ENCODE peak calls at places on chromosomes 4 and X, in seven cellular contexts. One of them, this sample, is unnamed.
A peak's percentile ranks its signal among the peaks of the same experiment; 100 is the strongest.

GRCh38 chrX:153379508-153379907 is 21.6 kb downstream of the PNMA6E start:
- DNase-seq in colonic mucosa: no peak
- DNase-seq in HFF-Myc: no peak
- DNase-seq in choroid plexus epithelial cell: no peak
- DNase-seq in HL-60: no peak
- DNase-seq in astrocyte of the cerebellum: no peak
- DNase-seq in CD8-positive, alpha-beta T cell: no peak
- DNase-seq in this sample: no peak

GRCh38 chrX:136754641-136755040 is 26.1 kb downstream of the ARHGEF6 start:
- DNase-seq in colonic mucosa: no peak
- DNase-seq in HFF-Myc: no peak
- DNase-seq in choroid plexus epithelial cell: no peak
- DNase-seq in HL-60: no peak
- DNase-seq in astrocyte of the cerebellum: peak; percentile 81
- DNase-seq in CD8-positive, alpha-beta T cell: peak; percentile 39
- DNase-seq in this sample: no peak

GRCh38 chrX:133249659-133250058 is 31.5 kb upstream of the TFDP3 start:
- DNase-seq in colonic mucosa: no peak
- DNase-seq in HFF-Myc: no peak
- DNase-seq in choroid plexus epithelial cell: peak; percentile 31
- DNase-seq in HL-60: no peak
- DNase-seq in astrocyte of the cerebellum: no peak
- DNase-seq in CD8-positive, alpha-beta T cell: no peak
- DNase-seq in this sample: no peak

GRCh38 chrX:136835761-136836160 is 44.8 kb downstream of the RBMX start:
- DNase-seq in colonic mucosa: no peak
- DNase-seq in HFF-Myc: no peak
- DNase-seq in choroid plexus epithelial cell: no peak
- DNase-seq in HL-60: no peak
- DNase-seq in astrocyte of the cerebellum: no peak
- DNase-seq in CD8-positive, alpha-beta T cell: no peak
- DNase-seq in this sample: no peak

GRCh38 chr4:45985038-45985437 is 138.8 kb downstream of the GABRG1 start:
- DNase-seq in colonic mucosa: no peak
- DNase-seq in HFF-Myc: no peak
- DNase-seq in choroid plexus epithelial cell: no peak
- DNase-seq in HL-60: no peak
- DNase-seq in astrocyte of the cerebellum: no peak
- DNase-seq in CD8-positive, alpha-beta T cell: no peak
- DNase-seq in this sample: no peak

GRCh38 chr4:15779336-15779735 is 1.2 kb downstream of the CD38 start:
- DNase-seq in colonic mucosa: peak; percentile 56
- DNase-seq in HFF-Myc: peak; percentile 16
- DNase-seq in choroid plexus epithelial cell: peak; percentile 83
- DNase-seq in HL-60: peak; percentile 55
- DNase-seq in astrocyte of the cerebellum: peak; percentile 40
- DNase-seq in CD8-positive, alpha-beta T cell: no peak
- DNase-seq in this sample: no peak

GRCh38 chr4:133146574-133147198 is 2.4 kb upstream of the PCDH10 start:
- DNase-seq in colonic mucosa: no peak
- DNase-seq in HFF-Myc: no peak
- DNase-seq in choroid plexus epithelial cell: peak; percentile 76
- DNase-seq in HL-60: no peak
- DNase-seq in astrocyte of the cerebellum: no peak
- DNase-seq in CD8-positive, alpha-beta T cell: no peak
- DNase-seq in this sample: no peak

GRCh38 chr4:8820178-8821102 is 51.2 kb downstream of the HMX1 start:
- DNase-seq in colonic mucosa: peak; percentile 15
- DNase-seq in HFF-Myc: no peak
- DNase-seq in choroid plexus epithelial cell: no peak
- DNase-seq in HL-60: no peak
- DNase-seq in astrocyte of the cerebellum: no peak
- DNase-seq in CD8-positive, alpha-beta T cell: no peak
- DNase-seq in this sample: no peak

GRCh38 chr4:1790005-1790404 is 3.1 kb upstream of the FGFR3 start:
- DNase-seq in colonic mucosa: no peak
- DNase-seq in HFF-Myc: no peak
- DNase-seq in choroid plexus epithelial cell: no peak
- DNase-seq in HL-60: no peak
- DNase-seq in astrocyte of the cerebellum: no peak
- DNase-seq in CD8-positive, alpha-beta T cell: no peak
- DNase-seq in this sample: no peak

GRCh38 chr4:152064282-152064681 is 303.5 kb upstream of the GATB start:
- DNase-seq in colonic mucosa: no peak
- DNase-seq in HFF-Myc: no peak
- DNase-seq in choroid plexus epithelial cell: no peak
- DNase-seq in HL-60: no peak
- DNase-seq in astrocyte of the cerebellum: no peak
- DNase-seq in CD8-positive, alpha-beta T cell: no peak
- DNase-seq in this sample: no peak

GRCh38 chrX:129632443-129632842 is 22.3 kb downstream of the APLN start:
- DNase-seq in colonic mucosa: no peak
- DNase-seq in HFF-Myc: peak; percentile 36
- DNase-seq in choroid plexus epithelial cell: no peak
- DNase-seq in HL-60: no peak
- DNase-seq in astrocyte of the cerebellum: no peak
- DNase-seq in CD8-positive, alpha-beta T cell: no peak
- DNase-seq in this sample: no peak

GRCh38 chr4:48669086-48669485 is 111.0 kb downstream of the FRYL start:
- DNase-seq in colonic mucosa: no peak
- DNase-seq in HFF-Myc: no peak
- DNase-seq in choroid plexus epithelial cell: no peak
- DNase-seq in HL-60: no peak
- DNase-seq in astrocyte of the cerebellum: no peak
- DNase-seq in CD8-positive, alpha-beta T cell: no peak
- DNase-seq in this sample: no peak

GRCh38 chrX:132488092-132488749 is 617 bp downstream of the MBNL3 start:
- DNase-seq in colonic mucosa: no peak
- DNase-seq in HFF-Myc: no peak
- DNase-seq in choroid plexus epithelial cell: peak; percentile 37
- DNase-seq in HL-60: peak; percentile 47
- DNase-seq in astrocyte of the cerebellum: no peak
- DNase-seq in CD8-positive, alpha-beta T cell: peak; percentile 17
- DNase-seq in this sample: no peak

GRCh38 chr4:128566688-128567087 is 242.8 kb upstream of the JADE1 start:
- DNase-seq in colonic mucosa: no peak
- DNase-seq in HFF-Myc: no peak
- DNase-seq in choroid plexus epithelial cell: no peak
- DNase-seq in HL-60: no peak
- DNase-seq in astrocyte of the cerebellum: no peak
- DNase-seq in CD8-positive, alpha-beta T cell: no peak
- DNase-seq in this sample: no peak

GRCh38 chrX:68429216-68429615 is 4.1 kb downstream of the OPHN1 start:
- DNase-seq in colonic mucosa: no peak
- DNase-seq in HFF-Myc: no peak
- DNase-seq in choroid plexus epithelial cell: no peak
- DNase-seq in HL-60: no peak
- DNase-seq in astrocyte of the cerebellum: no peak
- DNase-seq in CD8-positive, alpha-beta T cell: no peak
- DNase-seq in this sample: no peak

GRCh38 chr4:183747931-183748664 is 89.0 kb downstream of the TRAPPC11 start:
- DNase-seq in colonic mucosa: peak; percentile 45
- DNase-seq in HFF-Myc: no peak
- DNase-seq in choroid plexus epithelial cell: peak; percentile 14
- DNase-seq in HL-60: no peak
- DNase-seq in astrocyte of the cerebellum: no peak
- DNase-seq in CD8-positive, alpha-beta T cell: no peak
- DNase-seq in this sample: no peak

GRCh38 chr4:38967260-38968095 is 64.7 kb downstream of the TMEM156 start:
- DNase-seq in colonic mucosa: no peak
- DNase-seq in HFF-Myc: peak; percentile 63
- DNase-seq in choroid plexus epithelial cell: peak; percentile 99
- DNase-seq in HL-60: no peak
- DNase-seq in astrocyte of the cerebellum: peak; percentile 98
- DNase-seq in CD8-positive, alpha-beta T cell: no peak
- DNase-seq in this sample: peak; percentile 98

GRCh38 chrX:154654372-154654771 is 993 bp upstream of the CTAG2 start:
- DNase-seq in colonic mucosa: no peak
- DNase-seq in HFF-Myc: no peak
- DNase-seq in choroid plexus epithelial cell: no peak
- DNase-seq in HL-60: no peak
- DNase-seq in astrocyte of the cerebellum: no peak
- DNase-seq in CD8-positive, alpha-beta T cell: no peak
- DNase-seq in this sample: no peak

GRCh38 chr4:2442175-2442993 is 23.6 kb downstream of the CFAP99 start:
- DNase-seq in colonic mucosa: no peak
- DNase-seq in HFF-Myc: no peak
- DNase-seq in choroid plexus epithelial cell: no peak
- DNase-seq in HL-60: no peak
- DNase-seq in astrocyte of the cerebellum: no peak
- DNase-seq in CD8-positive, alpha-beta T cell: no peak
- DNase-seq in this sample: no peak

GRCh38 chr4:69748176-69748575 is 12.2 kb downstream of the SULT1B1 start:
- DNase-seq in colonic mucosa: no peak
- DNase-seq in HFF-Myc: no peak
- DNase-seq in choroid plexus epithelial cell: peak; percentile 82
- DNase-seq in HL-60: no peak
- DNase-seq in astrocyte of the cerebellum: no peak
- DNase-seq in CD8-positive, alpha-beta T cell: no peak
- DNase-seq in this sample: no peak

GRCh38 chr4:86630629-86631028 is 36.5 kb downstream of the PTPN13 start:
- DNase-seq in colonic mucosa: no peak
- DNase-seq in HFF-Myc: no peak
- DNase-seq in choroid plexus epithelial cell: no peak
- DNase-seq in HL-60: no peak
- DNase-seq in astrocyte of the cerebellum: no peak
- DNase-seq in CD8-positive, alpha-beta T cell: no peak
- DNase-seq in this sample: no peak

GRCh38 chr4:77921701-77922100 is 59.1 kb downstream of the MRPL1 start:
- DNase-seq in colonic mucosa: no peak
- DNase-seq in HFF-Myc: peak; percentile 86
- DNase-seq in choroid plexus epithelial cell: peak; percentile 89
- DNase-seq in HL-60: no peak
- DNase-seq in astrocyte of the cerebellum: peak; percentile 64
- DNase-seq in CD8-positive, alpha-beta T cell: no peak
- DNase-seq in this sample: peak; percentile 69

GRCh38 chr4:125744891-125745364 is 430.2 kb downstream of the FAT4 start:
- DNase-seq in colonic mucosa: no peak
- DNase-seq in HFF-Myc: no peak
- DNase-seq in choroid plexus epithelial cell: no peak
- DNase-seq in HL-60: no peak
- DNase-seq in astrocyte of the cerebellum: no peak
- DNase-seq in CD8-positive, alpha-beta T cell: no peak
- DNase-seq in this sample: no peak
- H3K4me3 ChIP-seq in colonic mucosa: no peak overlapping the region
- H3K4me3 ChIP-seq in HFF-Myc: no peak overlapping the region
- H3K4me3 ChIP-seq in choroid plexus epithelial cell: no peak overlapping the region
- H3K4me3 ChIP-seq in HL-60: no peak overlapping the region
- H3K4me3 ChIP-seq in astrocyte of the cerebellum: no peak overlapping the region
- H3K4me3 ChIP-seq in CD8-positive, alpha-beta T cell: no peak overlapping the region
- H3K4me3 ChIP-seq in this sample: no peak overlapping the region

GRCh38 chr4:189787216-189788031 is 153.2 kb upstream of the FRG1 start:
- DNase-seq in colonic mucosa: no peak
- DNase-seq in HFF-Myc: no peak
- DNase-seq in choroid plexus epithelial cell: no peak
- DNase-seq in HL-60: no peak
- DNase-seq in astrocyte of the cerebellum: no peak
- DNase-seq in CD8-positive, alpha-beta T cell: no peak
- DNase-seq in this sample: no peak

GRCh38 chr4:189786447-189786846 is 154.2 kb upstream of the FRG1 start:
- DNase-seq in colonic mucosa: no peak
- DNase-seq in HFF-Myc: no peak
- DNase-seq in choroid plexus epithelial cell: no peak
- DNase-seq in HL-60: no peak
- DNase-seq in astrocyte of the cerebellum: no peak
- DNase-seq in CD8-positive, alpha-beta T cell: no peak
- DNase-seq in this sample: no peak

GRCh38 chr4:189784651-189785050 is 156.0 kb upstream of the FRG1 start:
- DNase-seq in colonic mucosa: no peak
- DNase-seq in HFF-Myc: no peak
- DNase-seq in choroid plexus epithelial cell: no peak
- DNase-seq in HL-60: no peak
- DNase-seq in astrocyte of the cerebellum: no peak
- DNase-seq in CD8-positive, alpha-beta T cell: no peak
- DNase-seq in this sample: no peak

GRCh38 chr4:189785257-189785656 is 155.4 kb upstream of the FRG1 start:
- DNase-seq in colonic mucosa: no peak
- DNase-seq in HFF-Myc: no peak
- DNase-seq in choroid plexus epithelial cell: no peak
- DNase-seq in HL-60: no peak
- DNase-seq in astrocyte of the cerebellum: no peak
- DNase-seq in CD8-positive, alpha-beta T cell: no peak
- DNase-seq in this sample: no peak
- H3K4me3 ChIP-seq in colonic mucosa: no peak overlapping the region
- H3K4me3 ChIP-seq in HFF-Myc: no peak overlapping the region
- H3K4me3 ChIP-seq in choroid plexus epithelial cell: no peak overlapping the region
- H3K4me3 ChIP-seq in HL-60: no peak overlapping the region
- H3K4me3 ChIP-seq in astrocyte of the cerebellum: no peak overlapping the region
- H3K4me3 ChIP-seq in CD8-positive, alpha-beta T cell: no peak overlapping the region
- H3K4me3 ChIP-seq in this sample: no peak overlapping the region

DNA sequence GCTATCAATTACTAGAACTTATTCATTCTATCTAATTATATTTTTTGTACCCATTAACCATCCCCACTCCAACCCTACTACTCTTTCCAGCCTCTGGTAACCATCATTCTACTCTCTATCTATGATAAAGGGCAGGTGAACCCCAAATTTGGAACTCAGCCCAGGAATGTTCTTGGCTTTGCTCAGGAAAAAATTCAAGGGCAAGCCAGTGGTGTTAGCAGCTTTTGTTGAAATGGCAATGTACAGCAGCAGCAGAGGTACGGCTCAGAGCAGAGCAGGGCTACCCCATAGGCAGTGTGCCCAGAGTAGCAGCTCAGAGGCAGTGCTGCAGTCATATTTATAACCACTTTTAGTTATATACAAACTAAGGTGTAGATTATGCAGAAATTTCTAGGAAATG is 138.2 kb downstream of the RNF150 start:
- DNase-seq in colonic mucosa: no peak
- DNase-seq in HFF-Myc: no peak
- DNase-seq in choroid plexus epithelial cell: peak; percentile 50
- DNase-seq in HL-60: no peak
- DNase-seq in astrocyte of the cerebellum: peak; percentile 46
- DNase-seq in CD8-positive, alpha-beta T cell: no peak
- DNase-seq in this sample: no peak
- H3K4me3 ChIP-seq in colonic mucosa: no peak overlapping the region
- H3K4me3 ChIP-seq in HFF-Myc: no peak overlapping the region
- H3K4me3 ChIP-seq in choroid plexus epithelial cell: no peak overlapping the region
- H3K4me3 ChIP-seq in HL-60: no peak overlapping the region
- H3K4me3 ChIP-seq in astrocyte of the cerebellum: no peak overlapping the region
- H3K4me3 ChIP-seq in CD8-positive, alpha-beta T cell: no peak overlapping the region
- H3K4me3 ChIP-seq in this sample: no peak overlapping the region

DNA sequence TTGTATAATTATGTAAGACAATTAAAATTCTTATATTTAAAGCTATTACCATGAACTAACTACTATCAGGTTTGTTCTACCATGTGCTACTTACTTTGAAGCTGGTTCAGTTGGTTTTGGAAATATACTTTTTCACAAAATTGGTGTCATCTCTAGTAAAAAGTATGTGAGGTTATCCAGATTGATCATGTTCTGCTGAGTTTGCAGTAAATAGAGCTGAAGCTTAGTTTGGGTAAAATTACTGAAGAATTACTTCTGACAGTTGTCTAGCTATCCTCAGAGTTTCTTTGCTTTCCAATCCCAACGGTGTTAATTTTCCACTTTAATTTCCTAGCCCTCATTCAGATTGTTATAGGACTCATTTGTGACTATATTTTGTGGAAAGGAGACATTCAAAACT is 184.2 kb downstream of the FAT4 start:
- DNase-seq in colonic mucosa: no peak
- DNase-seq in HFF-Myc: no peak
- DNase-seq in choroid plexus epithelial cell: no peak
- DNase-seq in HL-60: no peak
- DNase-seq in astrocyte of the cerebellum: no peak
- DNase-seq in CD8-positive, alpha-beta T cell: no peak
- DNase-seq in this sample: no peak
- H3K4me3 ChIP-seq in colonic mucosa: no peak overlapping the region
- H3K4me3 ChIP-seq in HFF-Myc: no peak overlapping the region
- H3K4me3 ChIP-seq in choroid plexus epithelial cell: no peak overlapping the region
- H3K4me3 ChIP-seq in HL-60: no peak overlapping the region
- H3K4me3 ChIP-seq in astrocyte of the cerebellum: no peak overlapping the region
- H3K4me3 ChIP-seq in CD8-positive, alpha-beta T cell: no peak overlapping the region
- H3K4me3 ChIP-seq in this sample: no peak overlapping the region

GRCh38 chrX:2583194-2584162 is 82.7 kb upstream of the DHRSX start:
- DNase-seq in colonic mucosa: no peak
- DNase-seq in HFF-Myc: no peak
- DNase-seq in choroid plexus epithelial cell: no peak
- DNase-seq in HL-60: no peak
- DNase-seq in astrocyte of the cerebellum: no peak
- DNase-seq in CD8-positive, alpha-beta T cell: no peak
- DNase-seq in this sample: no peak
- H3K4me3 ChIP-seq in colonic mucosa: no peak overlapping the region
- H3K4me3 ChIP-seq in HFF-Myc: no peak overlapping the region
- H3K4me3 ChIP-seq in choroid plexus epithelial cell: no peak overlapping the region
- H3K4me3 ChIP-seq in HL-60: no peak overlapping the region
- H3K4me3 ChIP-seq in astrocyte of the cerebellum: no peak overlapping the region
- H3K4me3 ChIP-seq in CD8-positive, alpha-beta T cell: no peak overlapping the region
- H3K4me3 ChIP-seq in this sample: no peak overlapping the region